ENCODE peak calls at places on chromosomes 4 and X, in four cellular contexts. K is HT1080, A is left cardiac atrium, H is kidney glomerular epithelial cell. E is an unnamed sample.
A peak's percentile ranks its signal among the peaks of the same experiment; 100 is the strongest.

GRCh38 chr4:115042496-115042895 is 70.9 kb downstream of the NDST4 start:
- DNase-seq in H (no peak), K (no peak), A (no peak), E (no peak)

GRCh38 chr4:8649631-8650261 is 57.2 kb downstream of the CPZ start:
- DNase-seq in K (no peak), H (no peak), A (no peak), E (no peak)

GRCh38 chr4:128354205-128354821 is 66.7 kb upstream of the PGRMC2 start:
- DNase-seq in K (peak; percentile 94), A (peak; percentile 62), H (peak; percentile 97), E (peak; percentile 96)

GRCh38 chrX:66163849-66164401 is at the start of gene HEPH:
- DNase-seq in K (peak; percentile 20), A (no peak), H (no peak), E (no peak)

GRCh38 chrX:39336709-39337294 is 535.5 kb downstream of the MID1IP1 start:
- DNase-seq in A (no peak), K (no peak), H (no peak), E (no peak)

GRCh38 chrX:65994519-65995501 is 45.1 kb downstream of the VSIG4 start:
- DNase-seq in H (no peak), A (no peak), K (no peak), E (no peak)

GRCh38 chrX:153922932-153923857 is 2.9 kb downstream of the ARHGAP4 start:
- DNase-seq in A (peak; percentile 86), H (no peak), K (no peak), E (peak; percentile 44)

GRCh38 chr4:37827030-37827705 is 682 bp downstream of the PGM2 start:
- DNase-seq in H (peak; percentile 6), K (peak; percentile 37), A (no peak), E (peak; percentile 32)

GRCh38 chr4:102869569-102870227 is 906 bp downstream of the CISD2 start:
- DNase-seq in K (no peak), A (no peak), H (no peak), E (no peak)

GRCh38 chrX:130915302-130915701 is 12.3 kb upstream of the ENOX2 start:
- DNase-seq in H (no peak), A (no peak), K (no peak), E (no peak)